ENCODE peak calls at places on chromosomes 12 and 14, in seven cellular contexts. F is choroid plexus epithelial cell, S is lung, B is NCI-H1694 treated with DMSO at 0.1 percent for 48 hours, X is left ventricle myocardium superior, K is activated gamma-delta T cell treated with Interleukin-2 at 50 U/mL for 16 hours, M is T-helper 1 cell. N is an unnamed sample.

GRCh38 chr12:3815096-3815766 is 58.0 kb downstream of the PARP11 start:
- DNase-seq in K (no peak), X (no peak), S (no peak), M (no peak), B (no peak), F (no peak), N (no peak)

GRCh38 chr12:19694627-19695026 is 255.3 kb downstream of the AEBP2 start:
- DNase-seq in B (no peak), X (no peak), M (no peak), K (no peak), F (peak), S (no peak), N (no peak)

GRCh38 chr12:10170199-10170598 is 1.7 kb downstream of the OLR1 start:
- DNase-seq in K (no peak), F (peak), M (no peak), S (no peak), B (no peak), X (no peak), N (no peak)

GRCh38 chr12:62692884-62693283 is 226.3 kb downstream of the MON2 start:
- DNase-seq in B (no peak), K (no peak), M (no peak), F (peak), X (no peak), S (no peak), N (no peak)

GRCh38 chr12:124847675-124848074 is 16.0 kb downstream of the SCARB1 start:
- DNase-seq in F (no peak), S (no peak), M (no peak), B (no peak), K (no peak), X (no peak), N (no peak)

GRCh38 chr12:128693771-128694170 is 130.0 kb downstream of the SLC15A4 start:
- DNase-seq in S (no peak), B (no peak), X (no peak), M (no peak), F (no peak), K (no peak), N (no peak)

GRCh38 chr14:54478621-54479215 is 10.1 kb downstream of the GMFB start:
- DNase-seq in M (no peak), F (no peak), K (no peak), B (no peak), X (no peak), S (no peak), N (no peak)

GRCh38 chr12:100574262-100575074 is 984 bp downstream of the GAS2L3 start:
- DNase-seq in M (no peak), B (no peak), F (no peak), S (no peak), X (peak), K (no peak), N (no peak)

GRCh38 chr12:112995008-112995407 is 16.7 kb downstream of the OAS2 start:
- DNase-seq in K (no peak), B (no peak), M (no peak), S (no peak), X (no peak), F (no peak), N (no peak)

GRCh38 chr12:64685076-64685475 is 74.1 kb downstream of the GNS start:
- DNase-seq in X (no peak), F (no peak), B (no peak), S (no peak), K (no peak), M (no peak), N (no peak)

GRCh38 chr14:98949506-98950135 is 322.4 kb downstream of the BCL11B start:
- DNase-seq in B (no peak), K (no peak), F (no peak), S (no peak), M (no peak), X (no peak), N (no peak)

GRCh38 chr14:58732387-58732786 is 94.6 kb downstream of the DACT1 start:
- DNase-seq in S (no peak), M (no peak), B (no peak), K (no peak), X (no peak), F (no peak), N (no peak)

GRCh38 chr14:57889245-57889644 is 23.4 kb upstream of the SLC35F4 start:
- DNase-seq in X (peak), B (no peak), K (no peak), S (peak), M (no peak), F (peak), N (no peak)

GRCh38 chr12:71014180-71014785 is 93.7 kb upstream of the PTPRR start:
- DNase-seq in S (no peak), X (no peak), K (no peak), M (no peak), F (peak), B (peak), N (no peak)

GRCh38 chr12:52186135-52186840 is 5.5 kb downstream of the KRT80 start:
- DNase-seq in M (no peak), K (no peak), X (no peak), S (no peak), B (no peak), F (peak), N (no peak)

GRCh38 chr12:53192531-53193021 is 11.9 kb upstream of the CSAD start:
- DNase-seq in B (no peak), M (no peak), X (no peak), F (no peak), K (no peak), S (no peak), N (no peak)

GRCh38 chr12:49588761-49589516 is 16.5 kb downstream of the FAM186B start:
- DNase-seq in M (no peak), B (no peak), S (no peak), X (peak), K (no peak), F (no peak), N (no peak)

GRCh38 chr12:98737327-98737722 is 92.2 kb downstream of the APAF1 start:
- DNase-seq in F (no peak), B (no peak), K (no peak), X (no peak), S (no peak), M (no peak), N (no peak)